ENCODE peak calls at places on chromosomes 12 and 14, in four cellular contexts. Z is SK-N-SH; M is colonic mucosa; D is CD8-positive, alpha-beta T cell. N is an unnamed sample. For H3K4me1, the result is how much of the 10 kb centered on the place peaks cover.

GRCh38 chr12:113934946-113935345 is 31.2 kb downstream of the RBM19 start:
- DNase-seq in M (no peak), Z (no peak), D (no peak), N (no peak)

GRCh38 chr14:74531467-74531866 is 37.9 kb downstream of the ISCA2 start:
- DNase-seq in M (peak), D (no peak), Z (peak), N (peak)

GRCh38 chr14:101475468-101476257 is 85.6 kb upstream of the DIO3 start:
- DNase-seq in M (peak), D (no peak), Z (no peak), N (no peak)

GRCh38 chr12:76915381-76916169 is 36.8 kb upstream of the CSRP2 start:
- DNase-seq in M (no peak), Z (no peak), D (no peak), N (no peak)

GRCh38 chr14:104206281-104206904 is 68.0 kb downstream of the KIF26A start:
- DNase-seq in D (no peak), M (peak), Z (peak), N (no peak)

GRCh38 chr12:121804417-121805111 is 755 bp downstream of the SETD1B start:
- DNase-seq in M (peak), D (peak), Z (peak), N (peak)

GRCh38 chr14:69640931-69641330 is 29.5 kb downstream of the SUSD6 start:
- DNase-seq in D (no peak), M (no peak), Z (no peak), N (no peak)

GRCh38 chr12:71594214-71594948 is 69.3 kb downstream of the ZFC3H1 start:
- DNase-seq in M (no peak), Z (peak), D (no peak), N (no peak)

GRCh38 chr14:104800600-104801283 is at the start of gene ZBTB42:
- DNase-seq in D (peak), Z (peak), M (peak), N (peak)

GRCh38 chr12:30794591-30795409 is 40.0 kb upstream of the CAPRIN2 start:
- DNase-seq in D (no peak), Z (no peak), M (no peak), N (no peak)

GRCh38 chr12:89690925-89691324 is 17.7 kb downstream of the ATP2B1 start:
- DNase-seq in D (no peak), Z (no peak), M (no peak), N (no peak)

GRCh38 chr12:89918172-89918880 is 209.7 kb upstream of the ATP2B1 start:
- DNase-seq in M (peak), D (no peak), Z (no peak), N (no peak)

GRCh38 chr14:71475916-71476315 is 456.3 kb upstream of the RGS6 start:
- DNase-seq in Z (no peak), D (no peak), M (no peak), N (no peak)

GRCh38 chr14:76654573-76654955 is 106.7 kb upstream of the VASH1 start:
- DNase-seq in M (no peak), Z (no peak), D (no peak), N (no peak)

GRCh38 chr12:49091836-49092085 is 2.8 kb downstream of the DHH start:
- DNase-seq in M (no peak), Z (no peak), D (no peak), N (no peak)

GRCh38 chr12:128353271-128353670 is 86.3 kb downstream of the TMEM132C start:
- DNase-seq in Z (no peak), M (no peak), D (no peak), N (no peak)

GRCh38 chr12:17361224-17361623 is 728.8 kb downstream of the RERGL start:
- DNase-seq in M (no peak), D (no peak), Z (no peak), N (no peak)

GRCh38 chr14:94011795-94012194 is 14.3 kb upstream of the OTUB2 start:
- DNase-seq in D (no peak), Z (no peak), M (no peak), N (no peak)

GRCh38 chr12:97313471-97314190 is 149.0 kb upstream of the RMST start:
- DNase-seq in Z (no peak), D (no peak), M (no peak), N (no peak)

GRCh38 chr12:131950182-131950913 is 606 bp downstream of the EP400 start:
- DNase-seq in M (peak), Z (peak), D (no peak), N (no peak)

GRCh38 chr12:50604640-50604920 is 99.8 kb downstream of the DIP2B start:
- DNase-seq in M (no peak), Z (no peak), D (no peak), N (no peak)

GRCh38 chr12:100497105-100497795 is 23.6 kb downstream of the NR1H4 start:
- DNase-seq in Z (no peak), M (no peak), D (no peak), N (no peak)

GRCh38 chr14:102138535-102138934 is 1.2 kb upstream of the WDR20 start:
- DNase-seq in M (no peak), D (no peak), Z (no peak), N (no peak)

GRCh38 chr14:64727551-64728071 is 23.4 kb downstream of the PLEKHG3 start:
- DNase-seq in D (no peak), Z (no peak), M (no peak), N (no peak)

GRCh38 chr14:64725879-64726584 is 21.8 kb downstream of the PLEKHG3 start:
- DNase-seq in Z (no peak), M (no peak), D (no peak), N (no peak)

GRCh38 chr14:64725360-64725815 is 21.2 kb downstream of the PLEKHG3 start:
- DNase-seq in M (no peak), Z (no peak), D (no peak), N (no peak)

GRCh38 chr14:64728106-64728505 is 23.9 kb downstream of the PLEKHG3 start:
- DNase-seq in M (no peak), D (no peak), Z (no peak), N (no peak)

DNA sequence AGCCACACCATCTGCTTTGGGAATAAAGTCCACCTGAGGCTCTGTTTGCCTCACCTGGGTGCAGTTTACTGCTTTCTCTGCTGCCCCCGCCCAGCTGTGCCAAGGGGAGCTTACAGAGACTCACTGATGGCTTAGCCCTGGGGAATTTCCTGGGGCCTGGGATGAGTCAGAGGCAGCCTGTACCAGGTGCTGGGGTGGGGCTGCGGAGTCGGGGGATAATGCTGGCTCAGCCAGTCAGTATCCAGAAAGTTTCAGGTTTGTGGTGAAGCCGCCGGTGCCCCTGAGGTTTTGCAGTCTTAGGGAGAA is 22.3 kb downstream of the PLEKHG3 start:
- DNase-seq in M (peak), Z (no peak), D (no peak), N (no peak)
- H3K4me1 ChIP-seq in M (under half), Z (under half), D (under half), N (under half)

DNA sequence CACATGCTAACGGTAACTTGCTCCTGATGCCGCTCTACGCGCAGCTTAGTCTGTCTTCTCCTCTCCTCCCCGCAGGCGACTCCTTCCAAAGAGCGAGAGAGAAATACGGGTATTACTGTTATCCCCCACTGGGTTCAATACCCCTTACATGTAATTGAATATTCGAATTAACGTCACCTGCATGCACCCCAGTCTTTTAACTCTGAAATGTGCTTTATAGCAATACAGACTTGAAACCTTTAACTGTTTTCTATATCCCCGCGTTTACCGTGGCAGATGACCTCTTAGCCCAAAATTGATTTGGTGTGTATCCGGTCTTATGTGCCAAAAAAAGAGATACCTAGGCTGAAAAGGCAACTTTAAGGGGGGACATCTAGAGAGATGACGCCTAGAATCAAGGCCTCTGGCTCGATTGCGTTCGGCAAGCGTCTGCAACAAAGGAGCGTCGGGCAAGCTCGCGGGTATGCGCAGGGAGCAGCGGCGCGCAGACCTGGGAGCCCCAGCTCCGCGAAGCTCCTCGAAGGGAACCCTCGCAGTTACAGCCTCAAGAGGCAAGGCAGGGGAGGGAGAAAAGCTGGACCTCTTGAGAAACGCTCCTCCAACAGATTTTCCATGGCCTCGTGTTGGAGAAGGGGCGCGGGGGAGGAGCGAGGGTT is 6.8 kb upstream of the FOXG1 start:
- DNase-seq in Z (no peak), D (no peak), M (no peak), N (no peak)
- H3K4me3 ChIP-seq in Z (no peak), D (no peak), M (no peak), N (no peak)

GRCh38 chr12:75483411-75483810 is 2.9 kb downstream of the GLIPR1 start:
- DNase-seq in M (no peak), D (no peak), Z (no peak), N (no peak)
- H3K4me1 ChIP-seq in M (under half), D (under half), Z (under half), N (under half)

GRCh38 chr14:92572050-92572449 is 58.5 kb downstream of the RIN3 start:
- DNase-seq in M (no peak), D (no peak), Z (no peak), N (no peak)

GRCh38 chr14:92565718-92566115 is 52.1 kb downstream of the RIN3 start:
- DNase-seq in D (no peak), Z (no peak), M (no peak), N (no peak)

GRCh38 chr14:92567173-92567725 is 53.7 kb downstream of the RIN3 start:
- DNase-seq in D (no peak), Z (no peak), M (no peak), N (no peak)

GRCh38 chr14:92570863-92571262 is 57.3 kb downstream of the RIN3 start:
- DNase-seq in M (peak), D (no peak), Z (no peak), N (no peak)

GRCh38 chr14:92568621-92569479 is 55.3 kb downstream of the RIN3 start:
- DNase-seq in M (no peak), Z (peak), D (no peak), N (no peak)
- H3K4me3 ChIP-seq in M (no peak), Z (no peak), D (peak), N (no peak)

GRCh38 chr12:47811581-47812484 is 7.9 kb downstream of the HDAC7 start:
- DNase-seq in M (no peak), Z (no peak), D (no peak), N (no peak)
- H3K4me1 ChIP-seq in M (under half), Z (half or more), D (half or more), N (half or more)

GRCh38 chr14:53161758-53162512 is 8.8 kb upstream of the DDHD1 start:
- DNase-seq in D (no peak), M (no peak), Z (no peak), N (no peak)

GRCh38 chr14:53168786-53169185 is 15.7 kb upstream of the DDHD1 start:
- DNase-seq in M (no peak), Z (no peak), D (no peak), N (no peak)

DNA sequence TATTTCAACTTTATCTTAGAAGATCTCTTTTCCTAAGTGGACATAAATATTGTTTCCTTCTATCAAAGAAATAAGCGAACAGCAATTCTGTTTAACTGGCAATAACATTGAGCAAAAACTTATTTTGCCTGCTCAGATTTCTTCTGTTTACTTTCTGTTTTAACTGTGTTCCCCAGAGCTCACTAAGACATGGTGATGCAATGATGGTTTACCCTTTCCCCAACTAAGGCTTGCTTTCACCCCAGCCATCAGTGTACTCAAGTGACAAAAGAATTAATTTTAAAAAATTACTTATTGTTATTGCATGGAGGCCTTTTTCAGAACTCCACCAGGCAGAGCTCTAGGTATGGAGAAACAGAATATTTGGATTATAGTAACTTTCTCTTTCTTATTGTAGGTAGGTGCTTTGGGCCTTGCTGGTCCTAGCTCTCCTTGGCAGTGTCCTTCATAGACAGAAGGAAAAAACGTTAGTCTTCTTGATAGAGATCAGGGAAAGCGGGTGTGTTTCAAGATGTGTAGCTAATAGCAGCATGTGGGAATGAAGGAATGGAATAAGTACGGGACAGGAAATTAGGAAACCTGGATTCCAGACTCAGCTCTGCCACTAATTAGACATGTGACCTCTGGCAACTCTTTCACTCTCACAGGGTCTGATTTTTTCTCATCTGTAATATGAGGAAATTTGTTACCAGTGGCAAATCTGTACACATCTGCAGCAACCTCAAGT is 14.6 kb upstream of the DDHD1 start:
- DNase-seq in D (no peak), Z (no peak), M (no peak), N (no peak)
- H3K4me3 ChIP-seq in D (no peak), Z (no peak), M (no peak), N (no peak)

GRCh38 chr12:47931187-47931586 is 26.4 kb upstream of the VDR start:
- DNase-seq in D (no peak), M (no peak), Z (no peak), N (no peak)
- H3K4me1 ChIP-seq in D (under half), M (under half), Z (under half), N (under half)

DNA sequence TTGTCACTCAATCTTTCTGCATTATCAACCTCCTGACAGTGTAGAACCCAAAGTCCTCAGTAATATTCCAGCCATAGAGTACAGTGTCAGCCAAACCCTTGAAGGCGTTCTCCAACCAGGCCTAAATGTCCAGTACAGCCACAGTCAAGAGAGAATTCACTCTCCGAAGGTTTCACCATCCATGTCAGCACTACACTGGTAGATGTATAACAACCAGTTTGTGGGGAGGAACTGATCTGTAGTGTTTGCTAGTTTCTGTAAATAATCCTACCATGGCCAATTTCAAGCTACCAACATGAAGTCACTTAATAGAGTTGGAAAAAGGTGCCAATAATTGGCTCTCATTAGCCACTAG is 456 bp upstream of the MDP1 start:
- DNase-seq in D (no peak), M (no peak), Z (no peak), N (no peak)
- H3K4me3 ChIP-seq in D (peak), M (no peak), Z (peak), N (no peak)

GRCh38 chr14:95830386-95830785 is 46.2 kb upstream of the TUNAR start:
- DNase-seq in M (no peak), Z (no peak), D (no peak), N (no peak)

GRCh38 chr14:95831041-95831440 is 45.6 kb upstream of the TUNAR start:
- DNase-seq in Z (no peak), M (no peak), D (no peak), N (no peak)

GRCh38 chr14:95829321-95829720 is 47.3 kb upstream of the TUNAR start:
- DNase-seq in Z (no peak), M (no peak), D (no peak), N (no peak)

GRCh38 chr14:95832012-95832411 is 44.6 kb upstream of the TUNAR start:
- DNase-seq in Z (no peak), D (no peak), M (no peak), N (no peak)

GRCh38 chr14:95828649-95829265 is 47.9 kb upstream of the TUNAR start:
- DNase-seq in Z (no peak), D (no peak), M (no peak), N (no peak)
- H3K4me1 ChIP-seq in Z (under half), D (under half), M (under half), N (under half)